ENCODE peak calls at places on chromosomes 12 and 14, in ten cellular contexts. G, S, I, T, X, J, H, U, M and Y are unnamed samples.

GRCh38 chr14:37816743-37817295 is 221.4 kb downstream of the TTC6 start:
- DNase-seq in G (no peak), M (no peak), T (no peak), U (no peak), X (no peak), S (no peak), H (no peak), J (no peak), I (no peak), Y (no peak)

GRCh38 chr12:95440401-95440800 is 33.6 kb upstream of the METAP2 start:
- DNase-seq in I (no peak), M (no peak), G (no peak), X (no peak), U (no peak), H (peak), T (peak), J (no peak), S (no peak), Y (no peak)

GRCh38 chr12:27333311-27334009 is 824 bp downstream of the BMAL2 start:
- DNase-seq in U (no peak), S (peak), J (no peak), H (no peak), G (peak), T (no peak), M (peak), X (peak), I (peak), Y (no peak)

GRCh38 chr12:106767954-106768501 is 6.5 kb upstream of the RIC8B start:
- DNase-seq in M (no peak), X (no peak), H (peak), G (no peak), J (no peak), I (no peak), S (peak), U (no peak), T (peak), Y (no peak)

GRCh38 chr12:21962236-21962635 is 21.0 kb upstream of the ABCC9 start:
- DNase-seq in G (no peak), M (no peak), S (no peak), I (no peak), X (no peak), T (no peak), U (no peak), H (peak), J (no peak), Y (no peak)

GRCh38 chr14:64504310-64504896 is at the start of gene ZBTB1:
- DNase-seq in I (peak), M (peak), S (peak), J (peak), U (peak), T (peak), H (peak), G (peak), X (peak), Y (peak)

GRCh38 chr14:104637546-104638003 is 33.0 kb upstream of the TMEM179 start:
- DNase-seq in X (no peak), U (no peak), G (no peak), I (no peak), H (peak), T (no peak), S (no peak), J (no peak), M (no peak), Y (no peak)

GRCh38 chr12:100267603-100268281 is 765 bp downstream of the SCYL2 start:
- DNase-seq in U (no peak), I (no peak), J (no peak), T (peak), M (no peak), G (peak), X (no peak), H (peak), S (peak), Y (no peak)

GRCh38 chr12:121649819-121650353 is 19.6 kb downstream of the MORN3 start:
- DNase-seq in X (no peak), U (no peak), J (no peak), T (no peak), G (no peak), H (no peak), M (no peak), I (no peak), S (no peak), Y (no peak)

GRCh38 chr12:106108187-106108816 is 30.5 kb downstream of the NUAK1 start:
- DNase-seq in X (no peak), G (no peak), I (no peak), S (no peak), U (no peak), M (no peak), J (no peak), T (peak), H (no peak), Y (no peak)

GRCh38 chr12:91567100-91567485 is 384.5 kb upstream of the DCN start:
- DNase-seq in U (no peak), H (no peak), X (no peak), I (no peak), J (no peak), G (no peak), S (no peak), M (no peak), T (no peak), Y (no peak)

GRCh38 chr12:48105321-48105866 is 485 bp downstream of the SENP1 start:
- DNase-seq in M (no peak), J (no peak), X (peak), H (peak), S (peak), G (no peak), U (no peak), I (no peak), T (no peak), Y (no peak)

GRCh38 chr12:47346251-47347019 is 266.7 kb upstream of the AMIGO2 start:
- DNase-seq in H (no peak), U (no peak), I (no peak), S (no peak), X (no peak), T (no peak), G (peak), J (no peak), M (no peak), Y (no peak)

GRCh38 chr12:22121224-22121623 is 75.2 kb downstream of the CMAS start:
- DNase-seq in G (peak), X (no peak), S (no peak), T (no peak), U (no peak), H (no peak), M (no peak), J (no peak), I (no peak), Y (no peak)